ENCODE peak calls at places on chromosomes 6 and 20, in seven cellular contexts. M is foreskin fibroblast, K is pancreas, N is HCT116, H is lung, V is hepatocyte, R is cardiac fibroblast. D is an unnamed sample.

GRCh38 chr6:142302427-142303190 is 802 bp downstream of the ADGRG6 start:
- DNase-seq in M (no peak), K (no peak), N (peak; percentile 53), H (peak; percentile 39), V (peak; percentile 17), R (no peak), D (no peak)

GRCh38 chr6:147132889-147133288 is 71.3 kb upstream of the STXBP5 start:
- DNase-seq in M (peak; percentile 24), K (no peak), N (no peak), H (no peak), V (no peak), R (peak; percentile 64), D (no peak)

GRCh38 chr6:157424491-157425020 is 43.6 kb downstream of the ZDHHC14 start:
- DNase-seq in M (no peak), K (no peak), N (no peak), H (no peak), V (peak; percentile 60), R (no peak), D (no peak)

GRCh38 chr6:159390384-159390783 is 221.2 kb downstream of the FNDC1 start:
- DNase-seq in M (no peak), K (no peak), N (no peak), H (no peak), V (peak; percentile 16), R (no peak), D (no peak)

GRCh38 chr6:164167873-164168405 is 753.4 kb downstream of the QKI start:
- DNase-seq in M (no peak), K (no peak), N (no peak), H (no peak), V (no peak), R (no peak), D (no peak)

GRCh38 chr20:63980317-63980805 is 571 bp upstream of the PRPF6 start:
- DNase-seq in M (no peak), K (no peak), N (no peak), H (no peak), V (peak; percentile 7), R (no peak), D (no peak)

GRCh38 chr20:24470031-24470781 is 777 bp downstream of the SYNDIG1 start:
- DNase-seq in M (no peak), K (peak; percentile 76), N (no peak), H (no peak), V (peak; percentile 28), R (peak; percentile 6), D (no peak)

GRCh38 chr6:109139109-109139508 is 43.8 kb downstream of the CEP57L1 start:
- DNase-seq in M (peak; percentile 14), K (no peak), N (no peak), H (no peak), V (no peak), R (peak; percentile 86), D (no peak)

GRCh38 chr20:62577447-62577846 is 64.9 kb upstream of the SLCO4A1 start:
- DNase-seq in M (no peak), K (peak; percentile 79), N (no peak), H (no peak), V (no peak), R (no peak), D (no peak)

GRCh38 chr6:42407379-42407778 is 44.3 kb downstream of the TRERF1 start:
- DNase-seq in M (peak; percentile 64), K (no peak), N (no peak), H (no peak), V (no peak), R (peak; percentile 90), D (no peak)

GRCh38 chr6:78615430-78615904 is 251.9 kb upstream of the IRAK1BP1 start:
- DNase-seq in M (no peak), K (no peak), N (no peak), H (no peak), V (peak; percentile 15), R (peak; percentile 61), D (no peak)

GRCh38 chr20:38450412-38450975 is 15.4 kb upstream of the SNHG17 start:
- DNase-seq in M (no peak), K (no peak), N (no peak), H (no peak), V (no peak), R (peak; percentile 89), D (no peak)
- H3K4me3 ChIP-seq in M (no peak overlapping the region), K (no peak overlapping the region), N (no peak overlapping the region), H (no peak overlapping the region), V (no peak overlapping the region), R (no peak overlapping the region), D (no peak overlapping the region)

GRCh38 chr6:169859978-169860703 is 108.7 kb downstream of the ERMARD start:
- DNase-seq in M (no peak), K (peak; percentile 47), N (no peak), H (no peak), V (no peak), R (no peak), D (peak; percentile 16)
- H3K4me3 ChIP-seq in M (no peak overlapping the region), K (no peak overlapping the region), N (no peak overlapping the region), H (no peak overlapping the region), V (no peak overlapping the region), R (no peak overlapping the region), D (no peak overlapping the region)

DNA sequence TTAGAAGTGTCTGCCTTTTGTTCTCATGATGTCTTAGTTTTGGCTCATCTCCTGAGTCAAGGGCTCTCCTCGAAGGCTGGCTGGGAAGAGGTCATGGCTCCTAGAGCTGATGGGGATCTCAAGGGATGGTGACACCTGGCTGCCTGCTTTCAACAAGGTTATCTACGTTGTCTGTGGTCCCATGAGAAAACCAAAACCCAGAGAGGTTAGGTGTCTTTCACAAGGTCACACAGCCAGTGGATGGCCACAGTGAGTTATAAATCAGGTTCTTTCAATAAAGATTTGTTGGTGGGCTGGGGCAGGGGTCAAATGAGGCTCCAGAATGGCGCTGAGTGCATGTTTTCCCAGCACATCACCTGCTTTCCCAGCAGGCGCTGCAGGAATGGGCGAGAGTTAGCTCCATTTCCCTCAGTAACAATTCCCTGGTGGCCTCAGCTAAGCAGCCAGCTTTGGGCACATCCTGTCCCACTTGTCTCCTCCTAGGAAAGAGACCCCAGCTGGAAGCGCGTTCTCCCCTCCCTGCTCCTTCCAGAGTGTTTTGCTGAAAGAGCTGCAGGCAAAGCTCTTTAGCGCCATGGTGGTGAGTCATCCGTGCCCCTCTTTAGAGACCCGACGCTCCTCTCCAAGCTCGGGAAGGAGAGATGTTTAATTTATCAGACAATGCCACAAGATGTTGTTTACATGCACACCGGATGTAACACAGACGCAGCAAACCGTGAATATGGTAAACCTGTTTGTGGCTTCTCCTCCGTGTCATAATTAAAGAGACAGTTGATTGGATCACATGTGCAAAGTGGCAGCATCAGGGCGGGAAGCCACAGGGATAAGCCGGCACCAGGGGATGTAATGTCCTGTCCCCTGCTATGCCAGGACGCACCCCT is 109.7 kb downstream of the LRFN2 start:
- DNase-seq in M (no peak), K (no peak), N (no peak), H (no peak), V (peak; percentile 48), R (no peak), D (no peak)
- H3K4me3 ChIP-seq in M (no peak overlapping the region), K (no peak overlapping the region), N (no peak overlapping the region), H (no peak overlapping the region), V (no peak overlapping the region), R (no peak overlapping the region), D (no peak overlapping the region)

GRCh38 chr20:51022227-51022802 is 592 bp downstream of the KCNG1 start:
- DNase-seq in M (no peak), K (no peak), N (no peak), H (no peak), V (no peak), R (no peak), D (no peak)

GRCh38 chr20:51021067-51022025 is 1.6 kb downstream of the KCNG1 start:
- DNase-seq in M (no peak), K (peak; percentile 25), N (no peak), H (no peak), V (no peak), R (peak; percentile 46), D (no peak)

GRCh38 chr20:51017313-51017712 is 5.6 kb downstream of the KCNG1 start:
- DNase-seq in M (no peak), K (no peak), N (no peak), H (no peak), V (no peak), R (no peak), D (no peak)

GRCh38 chr20:51020657-51021056 is 2.2 kb downstream of the KCNG1 start:
- DNase-seq in M (no peak), K (peak; percentile 14), N (no peak), H (no peak), V (no peak), R (no peak), D (no peak)

GRCh38 chr20:51019598-51020592 is 3.0 kb downstream of the KCNG1 start:
- DNase-seq in M (no peak), K (no peak), N (no peak), H (no peak), V (no peak), R (no peak), D (no peak)
- H3K4me3 ChIP-seq in M (no peak overlapping the region), K (no peak overlapping the region), N (no peak overlapping the region), H (no peak overlapping the region), V (no peak overlapping the region), R (no peak overlapping the region), D (no peak overlapping the region)

GRCh38 chr20:10670521-10671220 is 3.1 kb downstream of the JAG1 start:
- DNase-seq in M (no peak), K (no peak), N (no peak), H (no peak), V (no peak), R (peak; percentile 55), D (no peak)
- H3K4me3 ChIP-seq in M (peak overlapping the region; percentile 92), K (peak overlapping the region; percentile 99), N (no peak overlapping the region), H (peak overlapping the region; percentile 15), V (peak overlapping the region; percentile 51), R (peak overlapping the region; percentile 81), D (peak overlapping the region; percentile 88)

GRCh38 chr6:138512615-138513014 is 13.3 kb upstream of the NHSL1 start:
- DNase-seq in M (no peak), K (no peak), N (no peak), H (no peak), V (no peak), R (no peak), D (no peak)

GRCh38 chr6:138509371-138509770 is 10.1 kb upstream of the NHSL1 start:
- DNase-seq in M (peak; percentile 35), K (no peak), N (peak; percentile 44), H (no peak), V (peak; percentile 64), R (peak; percentile 74), D (no peak)

GRCh38 chr6:138507977-138508675 is 8.8 kb upstream of the NHSL1 start:
- DNase-seq in M (no peak), K (no peak), N (no peak), H (no peak), V (peak; percentile 61), R (no peak), D (no peak)

GRCh38 chr6:138504764-138505689 is 5.7 kb upstream of the NHSL1 start:
- DNase-seq in M (no peak), K (no peak), N (no peak), H (no peak), V (no peak), R (no peak), D (no peak)

DNA sequence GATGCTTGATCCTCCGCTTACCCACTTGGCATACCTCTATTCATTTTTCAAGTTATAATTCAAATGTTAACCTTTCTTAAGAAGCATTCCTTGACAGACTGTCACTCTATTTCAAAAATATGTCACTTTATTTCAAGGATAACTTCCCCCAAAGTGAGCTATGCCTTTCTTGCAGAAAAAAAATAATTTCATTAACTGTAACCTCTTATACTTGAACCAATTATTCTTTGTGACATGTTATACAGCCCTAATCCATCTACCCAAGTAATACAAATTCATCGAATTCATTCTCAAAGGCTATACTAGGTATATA is 9.3 kb upstream of the NHSL1 start:
- DNase-seq in M (no peak), K (no peak), N (no peak), H (no peak), V (no peak), R (no peak), D (no peak)
- H3K4me3 ChIP-seq in M (no peak overlapping the region), K (no peak overlapping the region), N (no peak overlapping the region), H (no peak overlapping the region), V (no peak overlapping the region), R (no peak overlapping the region), D (no peak overlapping the region)

D was measured in tibial artery.